ENCODE peak calls at places on chromosome 6, in nine cellular contexts. Z is lower leg skin; C is prostate gland; L is colonic mucosa; O is cardiac muscle cell; N is CD8-positive, alpha-beta T cell; S is GM06990; W is uterus; V is choroid plexus epithelial cell. R is an unnamed sample.

GRCh38 chr6:138250513-138251247 is 32.4 kb upstream of the PBOV1 start:
- DNase-seq in S (no peak), W (peak; percentile 72), O (peak; percentile 94), N (no peak), C (peak; percentile 77), L (no peak), Z (peak; percentile 41), V (peak; percentile 41), R (peak; percentile 79)

GRCh38 chr6:158782432-158783166 is 36.6 kb downstream of the EZR start:
- DNase-seq in Z (no peak), N (no peak), L (no peak), O (no peak), S (no peak), V (no peak), C (no peak), W (no peak), R (no peak)

GRCh38 chr6:145704153-145704781 is 31.1 kb downstream of the EPM2A start:
- DNase-seq in Z (no peak), S (no peak), N (no peak), O (peak; percentile 50), C (no peak), W (no peak), V (peak; percentile 44), L (no peak), R (peak; percentile 10)

GRCh38 chr6:154925130-154925529 is 70.0 kb upstream of the TIAM2 start:
- DNase-seq in O (no peak), L (no peak), C (no peak), V (no peak), W (no peak), S (no peak), N (no peak), Z (no peak), R (no peak)

GRCh38 chr6:142014515-142014914 is 118.2 kb upstream of the GJE1 start:
- DNase-seq in O (peak; percentile 75), C (no peak), S (no peak), Z (no peak), V (peak; percentile 63), W (no peak), L (no peak), N (no peak), R (peak; percentile 91)

GRCh38 chr6:108168501-108168979 is 2.7 kb downstream of the NR2E1 start:
- DNase-seq in W (no peak), N (no peak), C (no peak), Z (no peak), O (peak; percentile 28), V (peak; percentile 39), S (peak; percentile 50), L (no peak), R (no peak)

GRCh38 chr6:24960991-24961475 is 25.3 kb upstream of the RIPOR2 start:
- DNase-seq in C (peak; percentile 77), V (no peak), S (no peak), N (no peak), L (no peak), Z (no peak), W (peak; percentile 94), O (no peak), R (no peak)

GRCh38 chr6:88220493-88220892 is 54.3 kb upstream of the CNR1 start:
- DNase-seq in S (no peak), C (no peak), W (no peak), L (no peak), O (peak; percentile 14), Z (no peak), N (no peak), V (peak; percentile 30), R (peak; percentile 42)

GRCh38 chr6:109978174-109979032 is at the start of gene GPR6:
- DNase-seq in L (peak; percentile 46), O (peak; percentile 46), W (no peak), S (peak; percentile 9), Z (peak; percentile 21), N (peak; percentile 13), V (peak; percentile 52), C (peak; percentile 17), R (peak; percentile 67)

GRCh38 chr6:94401311-94401710 is 982.0 kb upstream of the EPHA7 start:
- DNase-seq in Z (no peak), W (no peak), N (no peak), O (no peak), L (no peak), V (no peak), S (no peak), C (no peak), R (no peak)

GRCh38 chr6:39881851-39882566 is 52.3 kb downstream of the MOCS1 start:
- DNase-seq in Z (no peak), O (peak; percentile 90), W (no peak), N (no peak), S (no peak), C (no peak), V (peak; percentile 80), L (no peak), R (no peak)

GRCh38 chr6:7846971-7847818 is 63.4 kb downstream of the TXNDC5 start:
- DNase-seq in C (no peak), L (no peak), V (peak; percentile 74), Z (no peak), O (peak; percentile 75), N (no peak), S (no peak), W (no peak), R (peak; percentile 11)

GRCh38 chr6:44245391-44245911 is 1.4 kb upstream of the HSP90AB1 start:
- DNase-seq in O (no peak), W (no peak), Z (no peak), L (no peak), S (no peak), C (no peak), N (no peak), V (no peak), R (no peak)

GRCh38 chr6:44248579-44248978 is 1.7 kb downstream of the HSP90AB1 start:
- DNase-seq in S (no peak), C (no peak), Z (no peak), O (no peak), V (no peak), N (no peak), L (no peak), W (no peak), R (no peak)

GRCh38 chr6:44247338-44248302 is 719 bp downstream of the HSP90AB1 start:
- DNase-seq in N (peak; percentile 85), O (peak; percentile 73), Z (peak; percentile 77), C (peak; percentile 62), V (peak; percentile 57), S (peak; percentile 81), L (peak; percentile 88), W (peak; percentile 75), R (peak; percentile 50)

GRCh38 chr6:44246663-44247337 is at the start of gene HSP90AB1:
- DNase-seq in S (peak; percentile 97), L (peak; percentile 98), Z (peak; percentile 97), W (peak; percentile 98), N (peak; percentile 89), V (peak; percentile 99), O (peak; percentile 99), C (peak; percentile 98), R (peak; percentile 100)

GRCh38 chr6:44245912-44246662 is 814 bp upstream of the HSP90AB1 start:
- DNase-seq in C (peak; percentile 78), Z (peak; percentile 81), L (peak; percentile 92), V (peak; percentile 83), O (peak; percentile 91), W (peak; percentile 86), S (peak; percentile 94), N (peak; percentile 77), R (peak; percentile 83)
- TF ChIP-seq CTCF in C (peak; percentile 54), Z (no peak), L (no peak), V (peak; percentile 24), O (no peak), W (peak; percentile 51), S (peak; percentile 53), N (no peak), R (no peak)

GRCh38 chr6:152055517-152055916 is 248.0 kb downstream of the ESR1 start:
- DNase-seq in C (no peak), Z (no peak), S (no peak), N (no peak), W (no peak), O (no peak), L (no peak), V (no peak), R (no peak)

GRCh38 chr6:152053332-152053731 is 245.8 kb downstream of the ESR1 start:
- DNase-seq in O (no peak), L (no peak), W (no peak), N (no peak), Z (no peak), S (no peak), C (no peak), V (no peak), R (no peak)

GRCh38 chr6:152052061-152052460 is 244.6 kb downstream of the ESR1 start:
- DNase-seq in C (no peak), N (no peak), W (no peak), O (no peak), L (no peak), Z (no peak), S (no peak), V (no peak), R (no peak)

GRCh38 chr6:152057832-152058498 is 250.5 kb downstream of the ESR1 start:
- DNase-seq in N (no peak), S (no peak), O (no peak), C (no peak), L (no peak), V (peak; percentile 26), W (no peak), Z (no peak), R (no peak)

DNA sequence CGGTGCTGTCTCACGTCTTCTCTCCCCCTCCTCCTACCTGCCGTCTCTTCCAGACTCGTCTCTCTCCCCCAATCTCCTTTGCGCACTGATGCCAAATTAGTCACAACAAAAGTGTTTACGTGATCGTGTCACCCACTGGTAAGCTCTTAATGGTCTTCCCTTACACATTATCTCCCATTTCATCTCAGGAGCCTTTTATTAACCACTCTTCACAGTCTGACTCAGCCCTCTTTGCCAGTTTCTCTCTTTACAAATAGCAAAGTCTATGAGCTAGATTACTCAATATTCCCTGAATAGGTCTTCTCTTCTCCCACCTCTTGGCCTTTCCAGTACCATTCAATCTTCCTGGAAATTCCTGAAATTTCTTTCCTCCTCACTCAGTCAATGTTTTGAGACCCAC is 247.0 kb downstream of the ESR1 start:
- DNase-seq in L (no peak), W (peak; percentile 29), C (no peak), O (no peak), V (peak; percentile 28), Z (no peak), N (no peak), S (no peak), R (peak; percentile 54)
- H3K4me3 ChIP-seq in L (no peak overlapping the region), W (no peak overlapping the region), C (no peak overlapping the region), O (no peak overlapping the region), V (no peak overlapping the region), Z (no peak overlapping the region), N (no peak overlapping the region), S (no peak overlapping the region), R (no peak overlapping the region)

GRCh38 chr6:91485047-91485446 is 898.2 kb upstream of the MAP3K7 start:
- DNase-seq in L (no peak), Z (no peak), O (no peak), N (no peak), S (no peak), C (no peak), W (no peak), V (no peak), R (no peak)
- TF ChIP-seq CTCF in L (no peak), Z (no peak), O (no peak), N (no peak), S (no peak), C (no peak), W (no peak), V (no peak), R (no peak)

DNA sequence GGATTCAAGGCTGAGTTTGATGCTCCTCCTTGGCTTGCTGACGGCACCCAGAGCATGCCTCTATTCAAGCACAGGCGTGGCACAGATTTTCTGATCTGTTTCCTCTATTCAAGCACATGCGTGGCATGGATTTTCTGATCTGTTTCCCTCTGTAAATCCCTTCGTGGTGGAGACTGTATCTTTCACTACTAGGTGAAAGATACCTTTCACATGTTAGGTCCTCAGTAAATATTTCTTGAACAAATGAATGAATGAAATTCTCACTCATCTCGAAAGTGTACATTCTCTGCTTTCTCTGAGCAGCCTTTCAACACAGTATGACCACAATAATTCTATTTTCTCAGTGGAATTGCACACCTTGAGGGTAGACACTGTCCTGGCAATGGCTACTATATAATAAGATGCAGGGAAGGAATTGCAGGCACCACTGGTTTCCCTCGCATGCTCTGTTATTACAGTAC is 72.6 kb upstream of the F13A1 start:
- DNase-seq in N (no peak), S (peak; percentile 35), O (no peak), L (no peak), V (no peak), Z (no peak), W (no peak), C (no peak), R (no peak)
- H3K4me3 ChIP-seq in N (no peak overlapping the region), S (no peak overlapping the region), O (no peak overlapping the region), L (no peak overlapping the region), V (no peak overlapping the region), Z (no peak overlapping the region), W (no peak overlapping the region), C (no peak overlapping the region), R (no peak overlapping the region)